ENCODE peak calls at places on chromosomes 2 and 18, in eight cellular contexts. D, Q, A, U, S, B, C and W are unnamed samples.

GRCh38 chr2:38245114-38245641 is 131.9 kb downstream of the ATL2 start:
- DNase-seq in S (no peak), D (peak; percentile 52), A (peak; percentile 69), C (no peak), B (no peak), Q (no peak), U (no peak), W (no peak)

GRCh38 chr18:54742654-54743053 is 85.6 kb upstream of the RAB27B start:
- DNase-seq in B (no peak), U (no peak), A (peak; percentile 78), Q (peak; percentile 98), D (peak; percentile 100), S (no peak), C (no peak), W (no peak)

GRCh38 chr2:12728221-12728777 is 11.6 kb downstream of the TRIB2 start:
- DNase-seq in Q (no peak), U (no peak), A (no peak), B (peak; percentile 83), S (no peak), D (no peak), C (peak; percentile 51), W (no peak)

GRCh38 chr2:105789745-105790466 is 45.2 kb downstream of the NCK2 start:
- DNase-seq in C (peak; percentile 41), B (no peak), D (no peak), A (no peak), Q (peak; percentile 52), U (no peak), S (no peak), W (no peak)

GRCh38 chr2:240913810-240914644 is 7.9 kb downstream of the CROCC2 start:
- DNase-seq in D (peak; percentile 16), A (no peak), C (peak; percentile 62), U (peak; percentile 74), Q (no peak), S (peak; percentile 84), B (no peak), W (peak; percentile 17)

GRCh38 chr2:46650556-46651001 is 171.2 kb downstream of the TMEM247 start:
- DNase-seq in S (peak; percentile 78), A (peak; percentile 54), Q (no peak), B (peak; percentile 80), D (peak; percentile 84), C (peak; percentile 67), U (peak; percentile 30), W (peak; percentile 65)

GRCh38 chr2:201952212-201952611 is 81.4 kb upstream of the FZD7 start:
- DNase-seq in Q (no peak), A (no peak), U (no peak), S (no peak), C (no peak), B (no peak), D (no peak), W (no peak)

GRCh38 chr2:134676960-134677359 is 41.8 kb downstream of the TMEM163 start:
- DNase-seq in B (no peak), Q (no peak), U (no peak), A (no peak), D (no peak), S (no peak), C (peak; percentile 38), W (no peak)

GRCh38 chr2:121877366-121877765 is 121.9 kb downstream of the TSN start:
- DNase-seq in A (peak; percentile 17), S (no peak), U (no peak), D (no peak), C (no peak), B (no peak), Q (no peak), W (no peak)

GRCh38 chr2:223692227-223692947 is 90.2 kb upstream of the SCG2 start:
- DNase-seq in B (no peak), D (peak; percentile 72), U (no peak), Q (no peak), C (no peak), S (peak; percentile 62), A (no peak), W (no peak)

GRCh38 chr2:159157361-159158045 is 129.0 kb downstream of the WDSUB1 start:
- DNase-seq in A (no peak), Q (no peak), U (no peak), C (no peak), B (no peak), S (no peak), D (no peak), W (no peak)

GRCh38 chr2:170928036-170928823 is 823 bp upstream of the GORASP2 start:
- DNase-seq in B (no peak), D (peak; percentile 82), U (no peak), C (no peak), S (no peak), Q (no peak), A (no peak), W (no peak)

GRCh38 chr18:471701-472100 is 28.8 kb downstream of the COLEC12 start:
- DNase-seq in U (no peak), B (no peak), D (no peak), S (no peak), C (no peak), Q (no peak), A (no peak), W (no peak)

GRCh38 chr2:239770240-239770639 is 254.9 kb downstream of the NDUFA10 start:
- DNase-seq in Q (no peak), B (no peak), C (no peak), D (no peak), A (no peak), S (peak; percentile 2), U (peak; percentile 6), W (no peak)

GRCh38 chr2:146246734-146247523 is 1597.9 kb upstream of the ACVR2A start:
- DNase-seq in C (no peak), D (no peak), B (no peak), Q (no peak), U (no peak), A (peak; percentile 49), S (no peak), W (no peak)

GRCh38 chr18:12597775-12598174 is 60.1 kb downstream of the SPIRE1 start:
- DNase-seq in Q (peak; percentile 68), A (no peak), U (no peak), D (peak; percentile 91), C (no peak), B (no peak), S (no peak), W (no peak)

GRCh38 chr2:237738255-237738654 is 60.3 kb upstream of the RBM44 start:
- DNase-seq in B (no peak), U (no peak), D (no peak), S (no peak), A (no peak), Q (no peak), C (no peak), W (no peak)